ENCODE peak calls at places on chromosomes 4 and X, in four cellular contexts. O is OCI-LY7, D is heart right ventricle, K is AG04450. S is an unnamed sample.

GRCh38 chrX:8346060-8346459 is 118.6 kb upstream of the VCX3B start:
- DNase-seq in O (no peak), D (no peak), K (no peak), S (no peak)

GRCh38 chrX:145821291-145821897 is 3.8 kb downstream of the SLITRK2 start:
- DNase-seq in O (no peak), D (no peak), K (no peak), S (no peak)

GRCh38 chr4:32249040-32249439 is 1528.9 kb downstream of the PCDH7 start:
- DNase-seq in O (no peak), D (no peak), K (no peak), S (no peak)

GRCh38 chr4:54930226-54930625 is 195.2 kb downstream of the KDR start:
- DNase-seq in O (no peak), D (no peak), K (no peak), S (no peak)

GRCh38 chr4:37682701-37683401 is 3.3 kb downstream of the RELL1 start:
- DNase-seq in O (peak; percentile 65), D (no peak), K (no peak), S (peak; percentile 19)

GRCh38 chr4:37697566-37697965 is 11.4 kb upstream of the RELL1 start:
- DNase-seq in O (no peak), D (no peak), K (no peak), S (no peak)

GRCh38 chr4:152727784-152728183 is 48.0 kb upstream of the TMEM154 start:
- DNase-seq in O (no peak), D (no peak), K (no peak), S (no peak)

GRCh38 chrX:112941209-112941788 is 100.7 kb upstream of the AMOT start:
- DNase-seq in O (no peak), D (no peak), K (no peak), S (no peak)

GRCh38 chrX:40420899-40421729 is 159.7 kb upstream of the ATP6AP2 start:
- DNase-seq in O (no peak), D (peak; percentile 11), K (no peak), S (no peak)

GRCh38 chr4:85825937-85826678 is 351.2 kb downstream of the ARHGAP24 start:
- DNase-seq in O (no peak), D (no peak), K (peak; percentile 33), S (no peak)

GRCh38 chrX:111181883-111182400 is 86.0 kb downstream of the PAK3 start:
- DNase-seq in O (no peak), D (no peak), K (no peak), S (no peak)

GRCh38 chr4:1416051-1416947 is 10.1 kb upstream of the NKX1-1 start:
- DNase-seq in O (no peak), D (no peak), K (no peak), S (no peak)

GRCh38 chr4:180674629-180675367 is 1568.4 kb upstream of the TENM3 start:
- DNase-seq in O (peak; percentile 91), D (no peak), K (no peak), S (no peak)

DNA sequence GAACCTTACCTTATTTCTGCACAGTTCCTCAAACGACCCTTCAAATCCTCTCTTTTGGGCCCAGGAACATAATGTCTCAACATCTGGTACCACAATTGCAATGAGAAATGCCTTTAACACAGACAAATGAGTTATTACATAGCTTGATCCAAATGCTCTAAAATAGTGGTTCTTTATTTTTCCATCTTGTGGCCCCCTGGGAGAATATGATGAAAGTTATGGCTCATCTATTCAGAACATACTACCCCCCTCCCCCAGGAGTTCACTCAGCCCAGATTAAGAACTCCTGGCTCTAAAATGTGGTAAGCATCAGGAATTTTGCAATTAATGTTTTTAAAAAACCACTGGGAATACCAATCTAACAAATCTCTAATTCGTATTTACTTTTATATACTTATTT is 23.9 kb upstream of the CENPU start:
- DNase-seq in O (no peak), D (no peak), K (no peak), S (no peak)
- H3K27ac ChIP-seq in O (no peak overlapping the region), D (no peak overlapping the region), K (no peak overlapping the region), S (no peak overlapping the region)

DNA sequence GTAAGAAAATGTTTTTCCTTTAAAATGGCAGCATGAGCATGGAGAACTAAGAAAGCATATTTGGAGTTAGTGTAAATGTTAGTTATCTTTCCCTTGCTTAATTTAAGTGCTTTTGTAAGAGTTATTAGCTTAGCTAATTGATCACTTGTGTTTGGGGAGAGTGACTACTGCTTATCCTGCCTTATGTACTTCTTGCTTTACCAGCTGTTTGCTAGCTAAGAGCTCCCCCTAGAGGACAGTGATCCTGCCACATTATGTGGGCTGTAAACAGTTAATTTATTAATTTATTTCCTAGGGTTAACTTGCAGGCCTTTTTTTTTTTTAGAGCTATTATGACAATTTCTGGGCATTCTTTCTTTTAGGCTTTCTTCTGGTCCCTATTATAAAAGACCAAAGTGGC is 435.8 kb downstream of the MAGEB5 start:
- DNase-seq in O (peak; percentile 9), D (no peak), K (no peak), S (peak; percentile 35)
- H3K9me3 ChIP-seq in O (no peaks in the 10 kb centered on the region), D (peaks cover 40% of the 10 kb centered on the region), K (no peaks in the 10 kb centered on the region), S (no peaks in the 10 kb centered on the region)

GRCh38 chrX:2697306-2697705 is 6.2 kb downstream of the CD99 start:
- DNase-seq in O (no peak), D (no peak), K (no peak), S (no peak)
- H3K4me3 ChIP-seq in O (peak overlapping the region; percentile 38), D (peak overlapping the region; percentile 22), K (peak overlapping the region; percentile 3), S (peak overlapping the region; percentile 70)

GRCh38 chr4:94758141-94758699 is 465 bp downstream of the BMPR1B start:
- DNase-seq in O (no peak), D (peak; percentile 27), K (no peak), S (no peak)
- H3K27ac ChIP-seq in O (no peak overlapping the region), D (no peak overlapping the region), K (no peak overlapping the region), S (no peak overlapping the region)

GRCh38 chr4:11590132-11590531 is 161.4 kb upstream of the HS3ST1 start:
- DNase-seq in O (no peak), D (no peak), K (no peak), S (no peak)
- H3K9me3 ChIP-seq in O (no peaks in the 10 kb centered on the region), D (no peaks in the 10 kb centered on the region), K (no peaks in the 10 kb centered on the region), S (no peaks in the 10 kb centered on the region)

GRCh38 chrX:153690466-153690865 is 2.7 kb downstream of the SLC6A8 start:
- DNase-seq in O (no peak), D (no peak), K (no peak), S (no peak)

GRCh38 chrX:153688534-153688899 is 791 bp downstream of the SLC6A8 start:
- DNase-seq in O (no peak), D (no peak), K (no peak), S (no peak)

GRCh38 chrX:153688071-153688470 is 345 bp downstream of the SLC6A8 start:
- DNase-seq in O (no peak), D (no peak), K (no peak), S (no peak)

GRCh38 chrX:153689654-153690465 is 2.1 kb downstream of the SLC6A8 start:
- DNase-seq in O (no peak), D (no peak), K (no peak), S (no peak)

GRCh38 chrX:153688900-153689590 is 1.3 kb downstream of the SLC6A8 start:
- DNase-seq in O (no peak), D (peak; percentile 50), K (no peak), S (no peak)
- H3K4me3 ChIP-seq in O (no peak overlapping the region), D (peak overlapping the region; percentile 46), K (peak overlapping the region; percentile 53), S (no peak overlapping the region)

DNA sequence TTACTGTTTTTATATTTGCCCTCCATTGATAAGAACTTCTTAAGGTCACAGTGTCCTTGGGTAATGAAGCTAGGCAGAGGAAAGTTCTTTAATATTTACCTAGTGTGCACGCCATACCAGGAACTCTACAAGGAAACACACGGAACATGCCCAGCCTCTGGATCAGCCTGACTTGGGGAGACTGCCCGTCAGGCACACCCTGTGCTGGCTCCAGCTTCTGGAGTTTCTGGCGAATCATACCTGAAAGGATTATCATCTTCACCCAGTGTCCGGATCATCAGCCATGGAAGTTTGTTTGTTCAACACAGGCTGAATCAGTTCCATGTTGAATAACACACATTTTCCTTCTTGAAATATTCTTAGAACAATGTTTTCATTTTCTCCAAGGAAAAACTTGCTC is 176.6 kb downstream of the SHROOM3 start:
- DNase-seq in O (no peak), D (no peak), K (no peak), S (no peak)
- H3K27ac ChIP-seq in O (no peak overlapping the region), D (peak overlapping the region; percentile 47), K (peak overlapping the region; percentile 49), S (no peak overlapping the region)

DNA sequence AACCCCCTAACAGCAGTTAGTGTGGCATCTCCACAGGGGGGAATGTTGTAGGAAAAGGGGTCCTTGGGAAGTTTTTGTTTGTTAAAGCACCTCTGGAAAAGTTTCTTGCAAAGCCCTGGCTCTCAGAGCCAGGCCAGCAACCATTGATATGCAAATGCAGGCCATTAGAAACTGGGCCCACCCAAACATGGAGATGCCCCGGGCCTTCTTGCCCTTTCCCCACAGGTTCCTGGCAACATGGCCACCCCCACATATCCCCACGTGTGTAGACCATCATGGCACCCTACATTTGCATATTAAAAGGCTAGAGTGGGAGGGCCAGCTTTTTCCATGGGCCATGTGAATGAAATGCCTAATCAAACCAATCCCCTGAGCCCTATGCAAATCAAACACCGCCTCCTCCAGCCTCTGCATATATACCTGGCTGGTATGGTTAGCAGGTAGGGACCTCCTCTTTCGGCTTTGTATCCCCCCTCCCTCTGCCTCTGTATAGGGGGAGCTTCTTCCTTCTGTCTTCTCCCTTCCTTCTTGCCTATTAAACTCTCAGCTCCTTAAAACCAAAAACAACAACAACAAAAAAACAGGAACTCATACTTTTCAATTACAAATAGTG is 44.0 kb upstream of the ZCCHC13 start:
- DNase-seq in O (no peak), D (no peak), K (no peak), S (no peak)
- H3K9me3 ChIP-seq in O (peaks cover 4% of the 10 kb centered on the region), D (no peaks in the 10 kb centered on the region), K (no peaks in the 10 kb centered on the region), S (no peaks in the 10 kb centered on the region)

GRCh38 chrX:6225307-6226052 is 3.2 kb downstream of the NLGN4X start:
- DNase-seq in O (no peak), D (no peak), K (no peak), S (no peak)
- H3K4me3 ChIP-seq in O (no peak overlapping the region), D (peak overlapping the region; percentile 45), K (no peak overlapping the region), S (no peak overlapping the region)

S was measured in CD4-positive, CD25-positive, alpha-beta regulatory T cell.